ENCODE peak calls at places on chromosomes 3 and 15, in ten cellular contexts. One of them, this sample, is unnamed.

GRCh38 chr15:40409366-40409765 is 3.8 kb downstream of the IVD start:
- DNase-seq in RWPE1: no peak
- DNase-seq in cerebellar cortex: no peak
- DNase-seq in activated naive CD8-positive, alpha-beta T cell treated with anti-CD3 and anti-CD28 coated beads, Interleukin-2, amount 50 U/mL, for 24 hours: no peak
- DNase-seq in AML-193: no peak
- DNase-seq in endothelial cell: no peak
- DNase-seq in stimulated activated CD4-positive, alpha-beta T cell treated with anti-CD3 and anti-CD28 coated beads, Interleukin-4, amount 100 ng/mL, for 48 hours: no peak
- DNase-seq in ecto neural progenitor cell: no peak
- DNase-seq in HepG2: no peak
- DNase-seq in IMR-90: no peak
- DNase-seq in this sample: no peak

GRCh38 chr15:55601374-55601773 is 13.2 kb upstream of the PYGO1 start:
- DNase-seq in RWPE1: no peak
- DNase-seq in cerebellar cortex: no peak
- DNase-seq in activated naive CD8-positive, alpha-beta T cell treated with anti-CD3 and anti-CD28 coated beads, Interleukin-2, amount 50 U/mL, for 24 hours: no peak
- DNase-seq in AML-193: no peak
- DNase-seq in endothelial cell: no peak
- DNase-seq in stimulated activated CD4-positive, alpha-beta T cell treated with anti-CD3 and anti-CD28 coated beads, Interleukin-4, amount 100 ng/mL, for 48 hours: no peak
- DNase-seq in ecto neural progenitor cell: no peak
- DNase-seq in HepG2: no peak
- DNase-seq in IMR-90: no peak
- DNase-seq in this sample: no peak

GRCh38 chr3:129121016-129121791 is 400 bp downstream of the RAB43 start:
- DNase-seq in RWPE1: no peak
- DNase-seq in cerebellar cortex: no peak
- DNase-seq in activated naive CD8-positive, alpha-beta T cell treated with anti-CD3 and anti-CD28 coated beads, Interleukin-2, amount 50 U/mL, for 24 hours: no peak
- DNase-seq in AML-193: no peak
- DNase-seq in endothelial cell: no peak
- DNase-seq in stimulated activated CD4-positive, alpha-beta T cell treated with anti-CD3 and anti-CD28 coated beads, Interleukin-4, amount 100 ng/mL, for 48 hours: peak; percentile 34
- DNase-seq in ecto neural progenitor cell: peak; percentile 72
- DNase-seq in HepG2: no peak
- DNase-seq in IMR-90: peak; percentile 26
- DNase-seq in this sample: no peak

GRCh38 chr3:37053337-37053736 is 60.0 kb downstream of the MLH1 start:
- DNase-seq in RWPE1: no peak
- DNase-seq in cerebellar cortex: no peak
- DNase-seq in activated naive CD8-positive, alpha-beta T cell treated with anti-CD3 and anti-CD28 coated beads, Interleukin-2, amount 50 U/mL, for 24 hours: no peak
- DNase-seq in AML-193: no peak
- DNase-seq in endothelial cell: no peak
- DNase-seq in stimulated activated CD4-positive, alpha-beta T cell treated with anti-CD3 and anti-CD28 coated beads, Interleukin-4, amount 100 ng/mL, for 48 hours: no peak
- DNase-seq in ecto neural progenitor cell: no peak
- DNase-seq in HepG2: no peak
- DNase-seq in IMR-90: no peak
- DNase-seq in this sample: no peak

GRCh38 chr3:167031364-167032049 is 348.6 kb downstream of the ZBBX start:
- DNase-seq in RWPE1: no peak
- DNase-seq in cerebellar cortex: no peak
- DNase-seq in activated naive CD8-positive, alpha-beta T cell treated with anti-CD3 and anti-CD28 coated beads, Interleukin-2, amount 50 U/mL, for 24 hours: no peak
- DNase-seq in AML-193: no peak
- DNase-seq in endothelial cell: no peak
- DNase-seq in stimulated activated CD4-positive, alpha-beta T cell treated with anti-CD3 and anti-CD28 coated beads, Interleukin-4, amount 100 ng/mL, for 48 hours: no peak
- DNase-seq in ecto neural progenitor cell: no peak
- DNase-seq in HepG2: no peak
- DNase-seq in IMR-90: no peak
- DNase-seq in this sample: no peak

GRCh38 chr3:197737319-197737649 is 580 bp upstream of the RUBCN start:
- DNase-seq in RWPE1: peak; percentile 11
- DNase-seq in cerebellar cortex: no peak
- DNase-seq in activated naive CD8-positive, alpha-beta T cell treated with anti-CD3 and anti-CD28 coated beads, Interleukin-2, amount 50 U/mL, for 24 hours: no peak
- DNase-seq in AML-193: no peak
- DNase-seq in endothelial cell: no peak
- DNase-seq in stimulated activated CD4-positive, alpha-beta T cell treated with anti-CD3 and anti-CD28 coated beads, Interleukin-4, amount 100 ng/mL, for 48 hours: no peak
- DNase-seq in ecto neural progenitor cell: no peak
- DNase-seq in HepG2: no peak
- DNase-seq in IMR-90: no peak
- DNase-seq in this sample: no peak

GRCh38 chr15:88800026-88800425 is 3.2 kb upstream of the ACAN start:
- DNase-seq in RWPE1: peak; percentile 83
- DNase-seq in cerebellar cortex: no peak
- DNase-seq in activated naive CD8-positive, alpha-beta T cell treated with anti-CD3 and anti-CD28 coated beads, Interleukin-2, amount 50 U/mL, for 24 hours: no peak
- DNase-seq in AML-193: no peak
- DNase-seq in endothelial cell: no peak
- DNase-seq in stimulated activated CD4-positive, alpha-beta T cell treated with anti-CD3 and anti-CD28 coated beads, Interleukin-4, amount 100 ng/mL, for 48 hours: no peak
- DNase-seq in ecto neural progenitor cell: no peak
- DNase-seq in HepG2: no peak
- DNase-seq in IMR-90: peak; percentile 40
- DNase-seq in this sample: no peak

GRCh38 chr3:150172356-150172755 is 201.7 kb upstream of the PFN2 start:
- DNase-seq in RWPE1: no peak
- DNase-seq in cerebellar cortex: no peak
- DNase-seq in activated naive CD8-positive, alpha-beta T cell treated with anti-CD3 and anti-CD28 coated beads, Interleukin-2, amount 50 U/mL, for 24 hours: no peak
- DNase-seq in AML-193: no peak
- DNase-seq in endothelial cell: no peak
- DNase-seq in stimulated activated CD4-positive, alpha-beta T cell treated with anti-CD3 and anti-CD28 coated beads, Interleukin-4, amount 100 ng/mL, for 48 hours: no peak
- DNase-seq in ecto neural progenitor cell: no peak
- DNase-seq in HepG2: no peak
- DNase-seq in IMR-90: no peak
- DNase-seq in this sample: no peak

GRCh38 chr15:40338041-40338657 is 2.6 kb downstream of the CCDC9B start:
- DNase-seq in RWPE1: peak; percentile 78
- DNase-seq in cerebellar cortex: peak; percentile 73
- DNase-seq in activated naive CD8-positive, alpha-beta T cell treated with anti-CD3 and anti-CD28 coated beads, Interleukin-2, amount 50 U/mL, for 24 hours: peak; percentile 85
- DNase-seq in AML-193: peak; percentile 57
- DNase-seq in endothelial cell: peak; percentile 80
- DNase-seq in stimulated activated CD4-positive, alpha-beta T cell treated with anti-CD3 and anti-CD28 coated beads, Interleukin-4, amount 100 ng/mL, for 48 hours: peak; percentile 72
- DNase-seq in ecto neural progenitor cell: peak; percentile 88
- DNase-seq in HepG2: peak; percentile 58
- DNase-seq in IMR-90: peak; percentile 60
- DNase-seq in this sample: no peak

GRCh38 chr3:153624310-153625030 is 462.4 kb downstream of the RAP2B start:
- DNase-seq in RWPE1: no peak
- DNase-seq in cerebellar cortex: no peak
- DNase-seq in activated naive CD8-positive, alpha-beta T cell treated with anti-CD3 and anti-CD28 coated beads, Interleukin-2, amount 50 U/mL, for 24 hours: no peak
- DNase-seq in AML-193: no peak
- DNase-seq in endothelial cell: no peak
- DNase-seq in stimulated activated CD4-positive, alpha-beta T cell treated with anti-CD3 and anti-CD28 coated beads, Interleukin-4, amount 100 ng/mL, for 48 hours: no peak
- DNase-seq in ecto neural progenitor cell: no peak
- DNase-seq in HepG2: no peak
- DNase-seq in IMR-90: no peak
- DNase-seq in this sample: no peak

GRCh38 chr3:98329392-98330124 is 24.1 kb upstream of the OR5K4 start:
- DNase-seq in RWPE1: peak; percentile 41
- DNase-seq in cerebellar cortex: peak; percentile 17
- DNase-seq in activated naive CD8-positive, alpha-beta T cell treated with anti-CD3 and anti-CD28 coated beads, Interleukin-2, amount 50 U/mL, for 24 hours: peak; percentile 33
- DNase-seq in AML-193: peak; percentile 46
- DNase-seq in endothelial cell: peak; percentile 56
- DNase-seq in stimulated activated CD4-positive, alpha-beta T cell treated with anti-CD3 and anti-CD28 coated beads, Interleukin-4, amount 100 ng/mL, for 48 hours: peak; percentile 18
- DNase-seq in ecto neural progenitor cell: peak; percentile 62
- DNase-seq in HepG2: peak; percentile 40
- DNase-seq in IMR-90: peak; percentile 51
- DNase-seq in this sample: no peak

GRCh38 chr15:94119923-94120775 is 111.2 kb upstream of the MCTP2 start:
- DNase-seq in RWPE1: peak; percentile 81
- DNase-seq in cerebellar cortex: peak; percentile 71
- DNase-seq in activated naive CD8-positive, alpha-beta T cell treated with anti-CD3 and anti-CD28 coated beads, Interleukin-2, amount 50 U/mL, for 24 hours: peak; percentile 16
- DNase-seq in AML-193: peak; percentile 83
- DNase-seq in endothelial cell: peak; percentile 65
- DNase-seq in stimulated activated CD4-positive, alpha-beta T cell treated with anti-CD3 and anti-CD28 coated beads, Interleukin-4, amount 100 ng/mL, for 48 hours: peak; percentile 3
- DNase-seq in ecto neural progenitor cell: peak; percentile 63
- DNase-seq in HepG2: peak; percentile 71
- DNase-seq in IMR-90: peak; percentile 82
- DNase-seq in this sample: peak; percentile 58

GRCh38 chr3:172808969-172809546 is 58.5 kb downstream of the ECT2 start:
- DNase-seq in RWPE1: no peak
- DNase-seq in cerebellar cortex: peak; percentile 46
- DNase-seq in activated naive CD8-positive, alpha-beta T cell treated with anti-CD3 and anti-CD28 coated beads, Interleukin-2, amount 50 U/mL, for 24 hours: no peak
- DNase-seq in AML-193: peak; percentile 77
- DNase-seq in endothelial cell: no peak
- DNase-seq in stimulated activated CD4-positive, alpha-beta T cell treated with anti-CD3 and anti-CD28 coated beads, Interleukin-4, amount 100 ng/mL, for 48 hours: no peak
- DNase-seq in ecto neural progenitor cell: no peak
- DNase-seq in HepG2: peak; percentile 7
- DNase-seq in IMR-90: peak; percentile 61
- DNase-seq in this sample: no peak

GRCh38 chr15:36313881-36314280 is 265.5 kb upstream of the CDIN1 start:
- DNase-seq in RWPE1: no peak
- DNase-seq in cerebellar cortex: no peak
- DNase-seq in activated naive CD8-positive, alpha-beta T cell treated with anti-CD3 and anti-CD28 coated beads, Interleukin-2, amount 50 U/mL, for 24 hours: no peak
- DNase-seq in AML-193: no peak
- DNase-seq in endothelial cell: no peak
- DNase-seq in stimulated activated CD4-positive, alpha-beta T cell treated with anti-CD3 and anti-CD28 coated beads, Interleukin-4, amount 100 ng/mL, for 48 hours: no peak
- DNase-seq in ecto neural progenitor cell: no peak
- DNase-seq in HepG2: no peak
- DNase-seq in IMR-90: no peak
- DNase-seq in this sample: no peak

GRCh38 chr3:31406901-31407300 is 125.8 kb upstream of the STT3B start:
- DNase-seq in RWPE1: no peak
- DNase-seq in cerebellar cortex: no peak
- DNase-seq in activated naive CD8-positive, alpha-beta T cell treated with anti-CD3 and anti-CD28 coated beads, Interleukin-2, amount 50 U/mL, for 24 hours: no peak
- DNase-seq in AML-193: no peak
- DNase-seq in endothelial cell: no peak
- DNase-seq in stimulated activated CD4-positive, alpha-beta T cell treated with anti-CD3 and anti-CD28 coated beads, Interleukin-4, amount 100 ng/mL, for 48 hours: no peak
- DNase-seq in ecto neural progenitor cell: no peak
- DNase-seq in HepG2: no peak
- DNase-seq in IMR-90: no peak
- DNase-seq in this sample: no peak

GRCh38 chr15:48602358-48603122 is 43.0 kb downstream of the FBN1 start:
- DNase-seq in RWPE1: peak; percentile 29
- DNase-seq in cerebellar cortex: no peak
- DNase-seq in activated naive CD8-positive, alpha-beta T cell treated with anti-CD3 and anti-CD28 coated beads, Interleukin-2, amount 50 U/mL, for 24 hours: no peak
- DNase-seq in AML-193: no peak
- DNase-seq in endothelial cell: no peak
- DNase-seq in stimulated activated CD4-positive, alpha-beta T cell treated with anti-CD3 and anti-CD28 coated beads, Interleukin-4, amount 100 ng/mL, for 48 hours: no peak
- DNase-seq in ecto neural progenitor cell: no peak
- DNase-seq in HepG2: no peak
- DNase-seq in IMR-90: peak; percentile 81
- DNase-seq in this sample: no peak

GRCh38 chr3:170054204-170054603 is 16.4 kb downstream of the GPR160 start:
- DNase-seq in RWPE1: peak; percentile 21
- DNase-seq in cerebellar cortex: peak; percentile 11
- DNase-seq in activated naive CD8-positive, alpha-beta T cell treated with anti-CD3 and anti-CD28 coated beads, Interleukin-2, amount 50 U/mL, for 24 hours: no peak
- DNase-seq in AML-193: peak; percentile 76
- DNase-seq in endothelial cell: no peak
- DNase-seq in stimulated activated CD4-positive, alpha-beta T cell treated with anti-CD3 and anti-CD28 coated beads, Interleukin-4, amount 100 ng/mL, for 48 hours: no peak
- DNase-seq in ecto neural progenitor cell: no peak
- DNase-seq in HepG2: no peak
- DNase-seq in IMR-90: no peak
- DNase-seq in this sample: no peak

GRCh38 chr15:62857411-62857853 is 185.1 kb upstream of the TPM1 start:
- DNase-seq in RWPE1: peak; percentile 91
- DNase-seq in cerebellar cortex: no peak
- DNase-seq in activated naive CD8-positive, alpha-beta T cell treated with anti-CD3 and anti-CD28 coated beads, Interleukin-2, amount 50 U/mL, for 24 hours: peak; percentile 5
- DNase-seq in AML-193: no peak
- DNase-seq in endothelial cell: no peak
- DNase-seq in stimulated activated CD4-positive, alpha-beta T cell treated with anti-CD3 and anti-CD28 coated beads, Interleukin-4, amount 100 ng/mL, for 48 hours: peak; percentile 0
- DNase-seq in ecto neural progenitor cell: peak; percentile 41
- DNase-seq in HepG2: no peak
- DNase-seq in IMR-90: no peak
- DNase-seq in this sample: no peak

GRCh38 chr3:58404396-58404795 is 29.2 kb downstream of the PDHB start:
- DNase-seq in RWPE1: peak; percentile 14
- DNase-seq in cerebellar cortex: no peak
- DNase-seq in activated naive CD8-positive, alpha-beta T cell treated with anti-CD3 and anti-CD28 coated beads, Interleukin-2, amount 50 U/mL, for 24 hours: no peak
- DNase-seq in AML-193: no peak
- DNase-seq in endothelial cell: no peak
- DNase-seq in stimulated activated CD4-positive, alpha-beta T cell treated with anti-CD3 and anti-CD28 coated beads, Interleukin-4, amount 100 ng/mL, for 48 hours: no peak
- DNase-seq in ecto neural progenitor cell: no peak
- DNase-seq in HepG2: no peak
- DNase-seq in IMR-90: peak; percentile 79
- DNase-seq in this sample: no peak

GRCh38 chr3:197369545-197369944 is 71.1 kb upstream of the DLG1 start:
- DNase-seq in RWPE1: no peak
- DNase-seq in cerebellar cortex: no peak
- DNase-seq in activated naive CD8-positive, alpha-beta T cell treated with anti-CD3 and anti-CD28 coated beads, Interleukin-2, amount 50 U/mL, for 24 hours: no peak
- DNase-seq in AML-193: no peak
- DNase-seq in endothelial cell: no peak
- DNase-seq in stimulated activated CD4-positive, alpha-beta T cell treated with anti-CD3 and anti-CD28 coated beads, Interleukin-4, amount 100 ng/mL, for 48 hours: no peak
- DNase-seq in ecto neural progenitor cell: no peak
- DNase-seq in HepG2: no peak
- DNase-seq in IMR-90: no peak
- DNase-seq in this sample: no peak

GRCh38 chr3:126087552-126088175 is 3.7 kb upstream of the SLC41A3 start:
- DNase-seq in RWPE1: no peak
- DNase-seq in cerebellar cortex: no peak
- DNase-seq in activated naive CD8-positive, alpha-beta T cell treated with anti-CD3 and anti-CD28 coated beads, Interleukin-2, amount 50 U/mL, for 24 hours: no peak
- DNase-seq in AML-193: no peak
- DNase-seq in endothelial cell: no peak
- DNase-seq in stimulated activated CD4-positive, alpha-beta T cell treated with anti-CD3 and anti-CD28 coated beads, Interleukin-4, amount 100 ng/mL, for 48 hours: no peak
- DNase-seq in ecto neural progenitor cell: no peak
- DNase-seq in HepG2: no peak
- DNase-seq in IMR-90: no peak
- DNase-seq in this sample: no peak

GRCh38 chr3:170961616-170962400 is 53.4 kb upstream of the EIF5A2 start:
- DNase-seq in RWPE1: peak; percentile 34
- DNase-seq in cerebellar cortex: peak; percentile 30
- DNase-seq in activated naive CD8-positive, alpha-beta T cell treated with anti-CD3 and anti-CD28 coated beads, Interleukin-2, amount 50 U/mL, for 24 hours: no peak
- DNase-seq in AML-193: peak; percentile 20
- DNase-seq in endothelial cell: peak; percentile 15
- DNase-seq in stimulated activated CD4-positive, alpha-beta T cell treated with anti-CD3 and anti-CD28 coated beads, Interleukin-4, amount 100 ng/mL, for 48 hours: no peak
- DNase-seq in ecto neural progenitor cell: no peak
- DNase-seq in HepG2: peak; percentile 76
- DNase-seq in IMR-90: peak; percentile 54
- DNase-seq in this sample: no peak

GRCh38 chr15:90588427-90588826 is 58.7 kb downstream of the CRTC3 start:
- DNase-seq in RWPE1: no peak
- DNase-seq in cerebellar cortex: no peak
- DNase-seq in activated naive CD8-positive, alpha-beta T cell treated with anti-CD3 and anti-CD28 coated beads, Interleukin-2, amount 50 U/mL, for 24 hours: no peak
- DNase-seq in AML-193: no peak
- DNase-seq in endothelial cell: no peak
- DNase-seq in stimulated activated CD4-positive, alpha-beta T cell treated with anti-CD3 and anti-CD28 coated beads, Interleukin-4, amount 100 ng/mL, for 48 hours: no peak
- DNase-seq in ecto neural progenitor cell: no peak
- DNase-seq in HepG2: no peak
- DNase-seq in IMR-90: peak; percentile 78
- DNase-seq in this sample: no peak

GRCh38 chr3:135216659-135217058 is 421.6 kb downstream of the EPHB1 start:
- DNase-seq in RWPE1: no peak
- DNase-seq in cerebellar cortex: no peak
- DNase-seq in activated naive CD8-positive, alpha-beta T cell treated with anti-CD3 and anti-CD28 coated beads, Interleukin-2, amount 50 U/mL, for 24 hours: no peak
- DNase-seq in AML-193: no peak
- DNase-seq in endothelial cell: no peak
- DNase-seq in stimulated activated CD4-positive, alpha-beta T cell treated with anti-CD3 and anti-CD28 coated beads, Interleukin-4, amount 100 ng/mL, for 48 hours: no peak
- DNase-seq in ecto neural progenitor cell: no peak
- DNase-seq in HepG2: no peak
- DNase-seq in IMR-90: no peak
- DNase-seq in this sample: no peak

GRCh38 chr15:70741107-70741511 is 22.2 kb downstream of the UACA start:
- DNase-seq in RWPE1: peak; percentile 57
- DNase-seq in cerebellar cortex: no peak
- DNase-seq in activated naive CD8-positive, alpha-beta T cell treated with anti-CD3 and anti-CD28 coated beads, Interleukin-2, amount 50 U/mL, for 24 hours: no peak
- DNase-seq in AML-193: peak; percentile 55
- DNase-seq in endothelial cell: no peak
- DNase-seq in stimulated activated CD4-positive, alpha-beta T cell treated with anti-CD3 and anti-CD28 coated beads, Interleukin-4, amount 100 ng/mL, for 48 hours: no peak
- DNase-seq in ecto neural progenitor cell: no peak
- DNase-seq in HepG2: peak; percentile 55
- DNase-seq in IMR-90: peak; percentile 90
- DNase-seq in this sample: no peak

GRCh38 chr15:41658689-41659088 is 1.5 kb upstream of the MGA start:
- DNase-seq in RWPE1: no peak
- DNase-seq in cerebellar cortex: no peak
- DNase-seq in activated naive CD8-positive, alpha-beta T cell treated with anti-CD3 and anti-CD28 coated beads, Interleukin-2, amount 50 U/mL, for 24 hours: no peak
- DNase-seq in AML-193: no peak
- DNase-seq in endothelial cell: no peak
- DNase-seq in stimulated activated CD4-positive, alpha-beta T cell treated with anti-CD3 and anti-CD28 coated beads, Interleukin-4, amount 100 ng/mL, for 48 hours: no peak
- DNase-seq in ecto neural progenitor cell: no peak
- DNase-seq in HepG2: no peak
- DNase-seq in IMR-90: no peak
- DNase-seq in this sample: no peak

GRCh38 chr3:90091557-90091956 is 984.1 kb downstream of the EPHA3 start:
- DNase-seq in RWPE1: peak; percentile 2
- DNase-seq in cerebellar cortex: no peak
- DNase-seq in activated naive CD8-positive, alpha-beta T cell treated with anti-CD3 and anti-CD28 coated beads, Interleukin-2, amount 50 U/mL, for 24 hours: no peak
- DNase-seq in AML-193: peak; percentile 30
- DNase-seq in endothelial cell: peak; percentile 37
- DNase-seq in stimulated activated CD4-positive, alpha-beta T cell treated with anti-CD3 and anti-CD28 coated beads, Interleukin-4, amount 100 ng/mL, for 48 hours: no peak
- DNase-seq in ecto neural progenitor cell: peak; percentile 49
- DNase-seq in HepG2: peak; percentile 2
- DNase-seq in IMR-90: peak; percentile 34
- DNase-seq in this sample: peak; percentile 18

GRCh38 chr15:89399390-89400120 is 64.9 kb upstream of the POLG start:
- DNase-seq in RWPE1: peak; percentile 57
- DNase-seq in cerebellar cortex: peak; percentile 41
- DNase-seq in activated naive CD8-positive, alpha-beta T cell treated with anti-CD3 and anti-CD28 coated beads, Interleukin-2, amount 50 U/mL, for 24 hours: peak; percentile 54
- DNase-seq in AML-193: no peak
- DNase-seq in endothelial cell: peak; percentile 63
- DNase-seq in stimulated activated CD4-positive, alpha-beta T cell treated with anti-CD3 and anti-CD28 coated beads, Interleukin-4, amount 100 ng/mL, for 48 hours: no peak
- DNase-seq in ecto neural progenitor cell: peak; percentile 67
- DNase-seq in HepG2: no peak
- DNase-seq in IMR-90: no peak
- DNase-seq in this sample: no peak

This sample was measured in iPS DF 6.9.